ENCODE peak calls at places on chromosomes 12 and 14, in six cellular contexts. C is AG10803, P is HL-60, A is fibroblast of the aortic adventitia, L is GM06990, T is psoas muscle. Q is an unnamed sample.

GRCh38 chr12:106108187-106108816 is 30.5 kb downstream of the NUAK1 start:
- DNase-seq in C (peak; percentile 68), P (no peak), A (peak; percentile 75), L (no peak), T (no peak), Q (peak; percentile 73)

GRCh38 chr12:94813314-94813713 is 163.0 kb upstream of the TMCC3 start:
- DNase-seq in C (no peak), P (no peak), A (no peak), L (no peak), T (no peak), Q (no peak)

GRCh38 chr12:30905483-30906009 is 21.0 kb upstream of the TSPAN11 start:
- DNase-seq in C (no peak), P (no peak), A (no peak), L (no peak), T (no peak), Q (peak; percentile 26)

GRCh38 chr12:91139981-91140659 is 28.8 kb upstream of the LUM start:
- DNase-seq in C (peak; percentile 96), P (no peak), A (peak; percentile 97), L (no peak), T (no peak), Q (peak; percentile 88)

GRCh38 chr14:39562175-39562574 is 129.9 kb upstream of the FBXO33 start:
- DNase-seq in C (no peak), P (no peak), A (no peak), L (no peak), T (no peak), Q (no peak)

GRCh38 chr14:77421241-77421640 is 2.1 kb downstream of the NOXRED1 start:
- DNase-seq in C (peak; percentile 39), P (no peak), A (no peak), L (no peak), T (no peak), Q (no peak)

GRCh38 chr12:14901228-14901562 is 15.5 kb upstream of the MGP start:
- DNase-seq in C (no peak), P (no peak), A (no peak), L (no peak), T (no peak), Q (no peak)

GRCh38 chr12:65741662-65742480 is 82.4 kb upstream of the HMGA2 start:
- DNase-seq in C (peak; percentile 41), P (no peak), A (peak; percentile 57), L (peak; percentile 31), T (no peak), Q (peak; percentile 64)

GRCh38 chr12:110367209-110367864 is 36.2 kb downstream of the ANAPC7 start:
- DNase-seq in C (no peak), P (no peak), A (no peak), L (no peak), T (no peak), Q (peak; percentile 23)

GRCh38 chr12:40016960-40017359 is 88.9 kb downstream of the SLC2A13 start:
- DNase-seq in C (no peak), P (no peak), A (peak; percentile 81), L (no peak), T (no peak), Q (peak; percentile 43)

GRCh38 chr14:105475269-105475915 is 771 bp downstream of the CRIP2 start:
- DNase-seq in C (no peak), P (no peak), A (peak; percentile 22), L (no peak), T (no peak), Q (peak; percentile 62)

DNA sequence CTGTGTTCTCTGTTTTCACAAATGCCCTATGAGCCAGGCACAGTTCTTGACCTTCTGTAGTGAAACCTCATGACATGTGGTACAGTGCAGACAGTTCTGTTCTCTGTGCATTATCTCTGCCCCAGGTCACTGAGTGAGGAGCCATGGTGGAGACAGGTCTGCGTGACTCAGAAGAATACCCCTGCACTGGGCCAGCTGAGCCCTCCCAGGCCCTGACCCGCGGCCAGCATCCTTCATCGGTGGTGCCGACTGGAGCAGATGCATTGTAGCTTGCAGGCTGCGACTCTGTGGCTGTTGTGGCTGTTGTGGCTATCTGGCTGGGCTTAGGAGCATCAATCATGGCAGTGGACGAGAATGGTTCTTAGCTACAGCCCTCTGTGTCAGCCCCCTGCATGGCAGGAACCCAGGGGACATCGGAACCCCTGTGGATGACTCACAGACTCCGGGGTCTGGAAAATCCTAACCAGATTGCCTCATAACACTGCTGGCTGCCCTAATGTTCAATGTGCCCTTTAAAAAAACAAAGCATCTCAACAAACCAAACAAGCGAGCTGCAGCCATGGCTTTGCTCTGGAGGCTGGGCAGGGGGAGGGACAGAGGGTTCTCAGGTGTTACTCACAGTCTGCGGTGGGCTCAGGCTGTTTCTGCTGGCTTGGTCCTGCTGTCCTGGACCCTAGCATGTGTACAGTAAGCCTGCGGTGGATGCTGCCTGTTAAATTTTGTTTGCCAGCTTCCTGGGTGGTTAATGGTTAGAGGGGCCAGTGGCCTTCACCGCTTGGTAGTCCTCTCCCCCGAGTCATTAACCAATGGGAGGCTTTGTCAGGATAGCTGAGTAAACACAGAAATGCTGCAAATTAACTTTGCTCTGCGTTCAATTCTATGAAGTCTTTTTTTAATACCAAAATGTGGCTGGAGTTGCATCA is at the start of gene SERPINA6:
- DNase-seq in C (no peak), P (no peak), A (peak; percentile 77), L (no peak), T (no peak), Q (peak; percentile 76)
- H3K4me3 ChIP-seq in C (no peak within 1 kb of the TSS), P (no peak within 1 kb of the TSS), A (no peak within 1 kb of the TSS), L (no peak within 1 kb of the TSS), T (no peak within 1 kb of the TSS), Q (no peak within 1 kb of the TSS)

GRCh38 chr12:57737467-57738141 is 938 bp downstream of the AGAP2 start:
- DNase-seq in C (no peak), P (no peak), A (no peak), L (no peak), T (no peak), Q (no peak)
- TF ChIP-seq CTCF in C (peak; percentile 34), P (no peak), A (peak; percentile 38), L (no peak), T (peak; percentile 24), Q (peak; percentile 35)

GRCh38 chr12:78778339-78778738 is 86.2 kb upstream of the SYT1 start:
- DNase-seq in C (peak; percentile 54), P (no peak), A (peak; percentile 42), L (no peak), T (no peak), Q (no peak)
- H3K4me3 ChIP-seq in C (no peak overlapping the region), P (no peak overlapping the region), A (no peak overlapping the region), L (no peak overlapping the region), T (no peak overlapping the region), Q (no peak overlapping the region)

GRCh38 chr14:32996343-32996742 is 57.7 kb downstream of the NPAS3 start:
- DNase-seq in C (no peak), P (no peak), A (no peak), L (no peak), T (no peak), Q (no peak)

GRCh38 chr14:32998433-32998832 is 59.8 kb downstream of the NPAS3 start:
- DNase-seq in C (peak; percentile 21), P (no peak), A (peak; percentile 35), L (no peak), T (no peak), Q (peak; percentile 19)
- TF ChIP-seq CTCF in C (peak; percentile 72), P (peak; percentile 1), A (peak; percentile 55), L (peak; percentile 7), T (peak; percentile 35), Q (peak; percentile 64)

Q was measured in astrocyte of the spinal cord.